ENCODE peak calls at places on chromosome 6, in seven cellular contexts. D is stomach, A is tibial nerve, M is sigmoid colon, T is K562, Y is A549, F is ovary. N is an unnamed sample.

GRCh38 chr6:36122495-36123269 is 7.6 kb upstream of the MAPK13 start:
- DNase-seq in M (no peak), A (no peak), D (no peak), F (no peak), Y (no peak), T (peak), N (no peak)

GRCh38 chr6:30821862-30822784 is 62.2 kb upstream of the DDR1 start:
- DNase-seq in F (no peak), A (no peak), T (peak), Y (peak), M (no peak), D (no peak), N (peak)

GRCh38 chr6:83958250-83958685 is 75.3 kb upstream of the MRAP2 start:
- DNase-seq in Y (no peak), T (peak), A (no peak), F (no peak), M (no peak), D (no peak), N (no peak)

GRCh38 chr6:77457720-77458349 is 5.5 kb downstream of the HTR1B start:
- DNase-seq in A (peak), T (peak), M (peak), Y (peak), F (peak), D (peak), N (peak)

GRCh38 chr6:24547243-24547642 is 52.5 kb downstream of the ALDH5A1 start:
- DNase-seq in A (no peak), Y (no peak), F (no peak), M (no peak), D (no peak), T (peak), N (no peak)

GRCh38 chr6:43221774-43222101 is 7.5 kb downstream of the DNPH1 start:
- DNase-seq in T (no peak), A (no peak), Y (no peak), M (peak), D (no peak), F (no peak), N (no peak)

GRCh38 chr6:16398587-16398986 is 160.2 kb downstream of the GMPR start:
- DNase-seq in T (no peak), F (no peak), D (no peak), Y (no peak), M (no peak), A (no peak), N (no peak)

GRCh38 chr6:135985471-135985870 is 134.0 kb downstream of the PDE7B start:
- DNase-seq in D (no peak), T (no peak), Y (no peak), A (no peak), M (no peak), F (no peak), N (no peak)

GRCh38 chr6:51531623-51532022 is 555.8 kb downstream of the PKHD1 start:
- DNase-seq in F (no peak), D (no peak), T (no peak), Y (no peak), M (no peak), A (no peak), N (no peak)

GRCh38 chr6:152594726-152595125 is 42.4 kb downstream of the SYNE1 start:
- DNase-seq in D (no peak), A (no peak), Y (no peak), M (no peak), T (no peak), F (no peak), N (no peak)

GRCh38 chr6:30060634-30060981 is 457 bp upstream of the POLR1H start:
- DNase-seq in D (no peak), T (peak), F (no peak), Y (no peak), A (no peak), M (peak), N (no peak)

GRCh38 chr6:30810813-30811329 is 66.5 kb upstream of the IER3 start:
- DNase-seq in D (peak), Y (no peak), T (no peak), F (no peak), A (no peak), M (no peak), N (no peak)

GRCh38 chr6:52410979-52411378 is 9.2 kb upstream of the EFHC1 start:
- DNase-seq in F (no peak), A (no peak), Y (no peak), T (no peak), M (no peak), D (no peak), N (no peak)

GRCh38 chr6:142112451-142113061 is 20.2 kb upstream of the GJE1 start:
- DNase-seq in A (peak), Y (peak), T (peak), D (peak), M (peak), F (peak), N (peak)

GRCh38 chr6:136657629-136658028 is 107.4 kb upstream of the MAP7 start:
- DNase-seq in Y (no peak), T (no peak), M (no peak), F (no peak), A (no peak), D (no peak), N (no peak)

GRCh38 chr6:56851541-56852248 is 103.2 kb upstream of the BEND6 start:
- DNase-seq in M (peak), D (peak), T (peak), A (no peak), F (peak), Y (peak), N (peak)

GRCh38 chr6:138520463-138520862 is 21.2 kb upstream of the NHSL1 start:
- DNase-seq in F (no peak), Y (peak), T (peak), D (no peak), A (no peak), M (no peak), N (peak)

GRCh38 chr6:52576392-52577021 is 353 bp downstream of the TRAM2 start:
- DNase-seq in Y (peak), A (peak), T (peak), D (peak), F (peak), M (peak), N (peak)

GRCh38 chr6:162856885-162857284 is 129.1 kb downstream of the PACRG start:
- DNase-seq in M (peak), T (peak), A (no peak), F (no peak), Y (peak), D (no peak), N (peak)

GRCh38 chr6:84554069-84554468 is 210.3 kb downstream of the TBX18 start:
- DNase-seq in F (no peak), M (no peak), T (no peak), Y (no peak), D (no peak), A (no peak), N (no peak)

GRCh38 chr6:168643401-168643800 is 202.4 kb downstream of the SMOC2 start:
- DNase-seq in A (no peak), M (peak), D (no peak), T (no peak), F (no peak), Y (no peak), N (no peak)

GRCh38 chr6:157563611-157564284 is 182.8 kb downstream of the ZDHHC14 start:
- DNase-seq in A (no peak), Y (no peak), T (no peak), M (no peak), D (no peak), F (no peak), N (no peak)

GRCh38 chr6:40342674-40343230 is 244.4 kb downstream of the LRFN2 start:
- DNase-seq in A (no peak), F (no peak), D (peak), M (peak), Y (no peak), T (no peak), N (no peak)

GRCh38 chr6:122947355-122947754 is 48.7 kb upstream of the CLVS2 start:
- DNase-seq in D (peak), T (peak), Y (peak), F (no peak), M (no peak), A (no peak), N (peak)

GRCh38 chr6:69231983-69232382 is 564.8 kb downstream of the LMBRD1 start:
- DNase-seq in M (no peak), A (no peak), T (no peak), D (no peak), Y (no peak), F (no peak), N (peak)

GRCh38 chr6:158002951-158003853 is 21.5 kb downstream of the SYNJ2 start:
- DNase-seq in D (no peak), Y (no peak), A (peak), T (peak), M (peak), F (peak), N (no peak)

GRCh38 chr6:28839443-28840120 is 84.2 kb downstream of the TRIM27 start:
- DNase-seq in F (no peak), T (no peak), M (no peak), D (no peak), A (no peak), Y (no peak), N (no peak)

GRCh38 chr6:139904158-139904533 is 529.7 kb upstream of the CITED2 start:
- DNase-seq in M (no peak), D (no peak), F (no peak), Y (no peak), A (no peak), T (no peak), N (no peak)
- TF ChIP-seq EP300 in M (no peak), D (no peak), F (no peak), Y (no peak), A (no peak), T (no peak), N (no peak)

GRCh38 chr6:105824732-105825131 is 261.4 kb upstream of the PRDM1 start:
- DNase-seq in T (no peak), M (no peak), A (no peak), D (no peak), Y (no peak), F (no peak), N (no peak)
- H3K27ac ChIP-seq in T (no peak), M (no peak), A (no peak), D (no peak), Y (no peak), F (no peak), N (peak)

DNA sequence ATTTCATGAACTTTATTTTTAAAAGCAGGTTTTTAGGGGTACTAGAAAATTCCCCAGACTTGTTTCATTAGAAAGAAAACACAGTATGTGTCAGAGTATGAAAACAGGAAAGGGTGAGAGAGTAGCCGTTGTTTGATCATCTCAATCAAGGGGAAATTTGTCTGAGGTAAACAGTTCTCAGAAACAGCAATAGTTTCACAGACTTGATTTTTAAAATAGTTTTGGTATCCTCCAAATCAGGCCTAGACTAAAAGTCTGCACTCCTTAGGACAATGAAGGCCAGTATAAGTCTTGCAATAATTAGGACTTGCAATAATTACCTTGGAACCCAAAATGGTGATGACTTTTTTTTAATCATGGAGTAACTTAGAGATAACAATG is 176.6 kb upstream of the TAB2 start:
- DNase-seq in T (no peak), F (no peak), D (no peak), A (no peak), M (no peak), Y (no peak), N (no peak)
- TF ChIP-seq EP300 in T (no peak), F (no peak), D (no peak), A (no peak), M (no peak), Y (no peak), N (no peak)

GRCh38 chr6:95142101-95142500 is 435.2 kb upstream of the MANEA start:
- DNase-seq in D (no peak), M (no peak), F (no peak), T (no peak), A (no peak), Y (no peak), N (no peak)

GRCh38 chr6:95145457-95145856 is 431.9 kb upstream of the MANEA start:
- DNase-seq in T (no peak), F (no peak), A (no peak), D (no peak), M (no peak), Y (no peak), N (no peak)

GRCh38 chr6:95142661-95143060 is 434.7 kb upstream of the MANEA start:
- DNase-seq in F (no peak), D (no peak), Y (no peak), M (no peak), T (no peak), A (no peak), N (no peak)

GRCh38 chr6:95143408-95144180 is 433.7 kb upstream of the MANEA start:
- DNase-seq in F (no peak), A (no peak), T (no peak), Y (no peak), M (no peak), D (no peak), N (no peak)
- H3K27ac ChIP-seq in F (no peak), A (no peak), T (no peak), Y (no peak), M (no peak), D (no peak), N (no peak)

DNA sequence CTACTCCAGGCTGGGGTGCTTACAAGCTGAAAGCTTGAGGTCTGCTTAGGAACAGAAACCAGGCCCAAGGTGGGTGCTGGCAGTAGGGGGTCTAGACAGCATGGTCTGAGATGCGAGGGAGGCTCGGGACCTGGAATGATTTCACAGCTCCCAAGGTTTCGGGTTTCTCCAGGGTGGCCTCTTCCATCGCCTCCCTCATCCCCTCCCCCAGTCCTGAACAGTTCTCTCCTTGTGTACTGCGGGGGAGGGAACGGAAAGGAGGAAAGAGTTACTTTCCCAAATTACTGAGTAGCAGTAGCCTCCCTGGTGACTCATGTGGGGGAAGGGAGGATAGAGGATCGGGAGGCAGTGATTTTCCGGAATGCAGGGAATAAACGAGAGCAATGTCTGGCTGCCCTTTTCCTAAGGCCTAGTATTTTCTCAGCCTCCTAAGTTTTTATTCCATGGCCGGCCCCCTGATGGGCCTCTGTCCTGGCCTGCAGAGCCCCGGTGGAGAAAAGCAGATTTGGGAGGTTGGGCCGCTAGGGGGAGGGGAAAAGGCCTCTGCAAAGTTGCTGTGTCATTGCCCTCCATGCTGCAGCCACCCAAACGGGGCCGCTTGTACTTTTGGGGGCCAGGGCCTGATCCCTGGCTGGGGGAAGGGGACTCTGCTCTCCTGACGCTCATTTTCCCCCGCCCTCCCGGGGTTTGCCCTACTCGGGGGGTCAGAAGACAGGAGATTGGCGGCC is 1.5 kb downstream of the BRD2 start:
- DNase-seq in D (peak), F (peak), A (peak), Y (peak), T (peak), M (peak), N (peak)
- TF ChIP-seq EP300 in D (peak), F (peak), A (peak), Y (no peak), T (peak), M (no peak), N (peak)

N was measured in SK-N-SH.